ENCODE peak calls at places on chromosomes 13 and 19, in four cellular contexts. I is HCT116, S is adrenal gland, M is testis. W is an unnamed sample.

GRCh38 chr19:48513289-48514122 is 1.9 kb upstream of the LMTK3 start:
- DNase-seq in I (peak), S (peak), M (peak), W (no peak)

GRCh38 chr13:108962652-108963051 is 333.2 kb downstream of the MYO16 start:
- DNase-seq in S (no peak), M (no peak), I (no peak), W (peak)

GRCh38 chr13:22357132-22357531 is 686.3 kb downstream of the FGF9 start:
- DNase-seq in M (no peak), S (peak), I (no peak), W (no peak)

GRCh38 chr13:91181892-91182291 is 165.6 kb upstream of the MIR17HG start:
- DNase-seq in I (no peak), M (no peak), S (no peak), W (no peak)

GRCh38 chr13:111966969-111967368 is 100.0 kb upstream of the SOX1 start:
- DNase-seq in I (no peak), S (no peak), M (no peak), W (no peak)

GRCh38 chr13:80259159-80259558 is 81.8 kb downstream of the SPRY2 start:
- DNase-seq in M (no peak), S (no peak), I (no peak), W (no peak)

GRCh38 chr13:108961542-108962125 is 332.2 kb downstream of the MYO16 start:
- DNase-seq in S (no peak), I (peak), M (no peak), W (peak)

GRCh38 chr19:6250024-6250605 is 29.7 kb downstream of the MLLT1 start:
- DNase-seq in M (no peak), I (no peak), S (no peak), W (no peak)

GRCh38 chr19:49473868-49474544 is at the start of gene FLT3LG:
- DNase-seq in S (peak), I (no peak), M (peak), W (peak)

GRCh38 chr19:802497-802887 is 5.2 kb downstream of the PTBP1 start:
- DNase-seq in S (no peak), M (no peak), I (no peak), W (no peak)

GRCh38 chr19:804419-805160 is 7.3 kb downstream of the PTBP1 start:
- DNase-seq in M (no peak), I (no peak), S (no peak), W (no peak)

GRCh38 chr19:802888-803561 is 5.8 kb downstream of the PTBP1 start:
- DNase-seq in I (no peak), S (no peak), M (no peak), W (no peak)

GRCh38 chr19:805161-805561 is 7.9 kb downstream of the PTBP1 start:
- DNase-seq in S (no peak), I (no peak), M (no peak), W (no peak)

GRCh38 chr19:803686-804418 is 6.6 kb downstream of the PTBP1 start:
- DNase-seq in S (no peak), M (no peak), I (no peak), W (no peak)
- TF ChIP-seq POLR2A in S (no peak), M (no peak), I (no peak), W (no peak)

GRCh38 chr19:55287361-55288079 is 3.7 kb downstream of the BRSK1 start:
- DNase-seq in I (no peak), S (no peak), M (no peak), W (no peak)
- TF ChIP-seq POLR2A in I (no peak), S (no peak), M (no peak), W (no peak)

DNA sequence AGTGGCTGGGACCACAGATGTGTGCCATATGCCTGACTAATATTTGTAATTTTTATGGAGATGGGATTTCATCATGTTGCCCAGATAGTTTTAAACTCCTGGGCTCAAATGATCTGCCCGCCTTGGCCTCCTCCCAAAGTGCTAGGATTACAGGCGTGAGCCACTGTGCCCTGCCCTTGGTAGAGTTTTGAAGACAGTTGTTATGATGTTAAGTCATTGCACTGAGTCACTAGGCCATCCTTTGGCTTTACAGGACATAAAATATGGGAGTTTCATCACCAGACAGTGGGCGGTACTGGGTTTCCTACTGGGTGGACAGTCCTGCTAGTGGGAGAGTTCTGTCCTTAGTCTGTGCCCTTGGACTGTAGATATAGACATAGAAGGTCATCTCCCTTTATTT is 282.6 kb downstream of the ATP8A2 start:
- DNase-seq in I (no peak), S (no peak), M (no peak), W (no peak)
- TF ChIP-seq POLR2A in I (no peak), S (no peak), M (no peak), W (no peak)

GRCh38 chr19:10928563-10929401 is at the start of the genes TIMM29 and YIPF2:
- DNase-seq in S (peak), M (peak), I (peak), W (peak)

GRCh38 chr19:10923503-10924076 is 4.8 kb downstream of the YIPF2 start:
- DNase-seq in M (no peak), S (no peak), I (no peak), W (no peak)

GRCh38 chr19:10929402-10929794 is 787 bp downstream of the TIMM29 start:
- DNase-seq in S (no peak), M (peak), I (no peak), W (peak)

GRCh38 chr19:10924597-10924996 is 3.8 kb downstream of the YIPF2 start:
- DNase-seq in M (no peak), I (no peak), S (no peak), W (no peak)

DNA sequence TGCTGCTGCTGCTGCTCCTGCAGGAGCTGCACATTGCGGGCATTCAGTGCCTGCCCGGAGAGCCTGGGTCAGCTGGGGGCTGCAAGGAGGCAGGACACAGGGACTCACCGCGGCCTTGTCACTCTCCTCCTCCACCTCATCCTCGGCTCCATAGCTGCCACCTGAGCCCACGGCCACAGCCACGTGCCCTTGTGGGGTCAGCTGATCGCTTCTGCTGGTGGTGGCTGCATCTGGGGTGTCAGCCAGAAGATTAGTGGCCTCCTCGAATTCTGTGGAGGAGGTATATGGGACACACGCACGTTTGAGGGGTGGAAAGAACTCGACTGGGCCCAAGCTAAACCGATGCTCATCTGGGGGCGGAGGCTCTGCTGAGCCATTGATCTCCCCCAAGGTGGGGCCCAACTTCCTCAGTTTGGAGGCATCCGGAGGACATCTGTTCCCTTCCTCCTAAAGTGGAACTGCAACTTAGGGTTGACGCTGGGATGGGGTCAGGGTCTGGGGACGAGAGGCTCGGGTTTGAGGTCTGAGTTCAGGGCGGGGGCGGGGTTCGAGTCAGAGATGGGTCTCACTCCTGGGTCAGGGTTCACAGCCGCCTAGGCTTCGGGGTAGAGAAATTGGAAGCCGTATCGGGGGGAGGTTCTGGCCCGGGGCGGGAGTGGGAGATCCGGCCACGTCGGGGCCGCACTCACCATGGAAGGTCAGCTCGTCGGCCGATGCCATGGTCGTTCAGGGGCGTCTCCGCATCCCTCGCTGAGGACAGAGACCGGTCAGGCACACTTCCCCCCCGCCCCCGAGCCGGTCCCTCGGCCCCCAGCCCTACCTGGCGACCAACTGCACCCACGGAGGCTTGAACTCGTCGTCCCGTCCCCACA is 512 bp downstream of the YIPF2 start:
- DNase-seq in M (no peak), S (no peak), I (no peak), W (peak)
- TF ChIP-seq POLR2A in M (no peak), S (no peak), I (no peak), W (no peak)

GRCh38 chr19:18263324-18264215 is 10.7 kb downstream of the IQCN start:
- DNase-seq in I (no peak), S (no peak), M (no peak), W (no peak)
- TF ChIP-seq POLR2A in I (no peak), S (no peak), M (no peak), W (no peak)

DNA sequence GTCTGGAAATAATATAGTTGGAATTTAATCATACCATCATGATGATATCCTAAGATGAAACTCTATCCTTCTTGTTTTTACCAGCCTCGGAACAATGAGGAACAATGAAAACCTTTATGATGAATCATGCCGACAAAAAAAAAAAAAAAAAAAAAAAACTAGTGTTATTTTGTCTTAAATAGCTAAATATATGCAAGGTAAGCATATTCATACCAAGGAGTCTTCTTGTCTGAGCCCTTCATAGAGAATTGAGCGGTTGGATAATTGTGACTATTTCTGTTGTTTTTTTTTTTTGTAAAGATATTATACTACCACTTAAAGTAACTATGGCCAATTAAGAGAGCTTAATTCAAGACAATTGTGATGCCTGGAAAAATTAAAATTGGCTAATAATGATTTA is 244.0 kb upstream of the PCDH9 start:
- DNase-seq in M (no peak), S (no peak), I (no peak), W (no peak)
- TF ChIP-seq POLR2A in M (no peak), S (no peak), I (no peak), W (no peak)

W was measured in erythroblast.